ENCODE peak calls at places on chromosomes 12 and 14, in eight cellular contexts. N is HEK293T; H is HFF-Myc; P is T-helper 2 cell; O is cardiac fibroblast; E is EL; U is AG20443; V is activated CD8-positive, alpha-beta memory T cell treated with anti-CD3 and anti-CD28 coated beads, Interleukin-2, amount 50 U/mL, for 4 hours. I is an unnamed sample.

GRCh38 chr12:6792522-6793201 is 3.3 kb downstream of the CD4 start:
- DNase-seq in N (no peak), H (no peak), P (peak; percentile 36), O (peak; percentile 23), E (no peak), U (no peak), V (no peak), I (no peak)

GRCh38 chr14:75277000-75277795 is 1.4 kb upstream of the FOS start:
- DNase-seq in N (peak; percentile 71), H (no peak), P (peak; percentile 68), O (peak; percentile 96), E (peak; percentile 87), U (peak; percentile 92), V (peak; percentile 41), I (peak; percentile 94)

GRCh38 chr12:26143291-26143690 is 18.5 kb upstream of the BHLHE41 start:
- DNase-seq in N (no peak), H (no peak), P (no peak), O (no peak), E (no peak), U (no peak), V (no peak), I (no peak)

GRCh38 chr14:53391156-53391555 is 238.0 kb upstream of the DDHD1 start:
- DNase-seq in N (no peak), H (peak; percentile 84), P (no peak), O (peak; percentile 65), E (peak; percentile 81), U (peak; percentile 64), V (no peak), I (no peak)

GRCh38 chr12:1666215-1666614 is 24.7 kb upstream of the ADIPOR2 start:
- DNase-seq in N (no peak), H (no peak), P (no peak), O (no peak), E (no peak), U (no peak), V (no peak), I (no peak)

GRCh38 chr12:51932218-51933076 is 19.1 kb upstream of the ACVR1B start:
- DNase-seq in N (no peak), H (no peak), P (no peak), O (no peak), E (no peak), U (no peak), V (no peak), I (no peak)

GRCh38 chr14:105177082-105177481 is 4.0 kb downstream of the NUDT14 start:
- DNase-seq in N (no peak), H (no peak), P (no peak), O (no peak), E (no peak), U (no peak), V (no peak), I (no peak)

GRCh38 chr12:122309564-122310121 is 43.3 kb upstream of the VPS33A start:
- DNase-seq in N (no peak), H (no peak), P (no peak), O (no peak), E (no peak), U (no peak), V (no peak), I (no peak)

GRCh38 chr14:67269338-67270060 is 28.3 kb downstream of the PALS1 start:
- DNase-seq in N (no peak), H (no peak), P (no peak), O (peak; percentile 91), E (peak; percentile 64), U (peak; percentile 79), V (no peak), I (no peak)

GRCh38 chr12:5200276-5201087 is 156.8 kb downstream of the KCNA5 start:
- DNase-seq in N (peak; percentile 67), H (no peak), P (no peak), O (no peak), E (peak; percentile 41), U (peak; percentile 78), V (no peak), I (peak; percentile 78)

GRCh38 chr14:33127531-33127930 is 188.9 kb downstream of the NPAS3 start:
- DNase-seq in N (no peak), H (no peak), P (no peak), O (peak; percentile 3), E (peak; percentile 12), U (no peak), V (no peak), I (no peak)

GRCh38 chr12:32139064-32139421 is 32.4 kb downstream of the BICD1 start:
- DNase-seq in N (no peak), H (no peak), P (no peak), O (peak; percentile 62), E (peak; percentile 36), U (peak; percentile 34), V (peak; percentile 20), I (peak; percentile 76)

GRCh38 chr14:61222388-61222787 is 58.8 kb downstream of the TMEM30B start:
- DNase-seq in N (no peak), H (no peak), P (no peak), O (no peak), E (no peak), U (no peak), V (no peak), I (no peak)

GRCh38 chr14:97218713-97219355 is 421.7 kb downstream of the VRK1 start:
- DNase-seq in N (no peak), H (no peak), P (no peak), O (no peak), E (no peak), U (peak; percentile 14), V (peak; percentile 34), I (no peak)

GRCh38 chr12:121916719-121917118 is 1.7 kb upstream of the CFAP251 start:
- DNase-seq in N (no peak), H (no peak), P (no peak), O (peak; percentile 65), E (no peak), U (no peak), V (no peak), I (no peak)

GRCh38 chr12:124369055-124369900 is 74.4 kb downstream of the RFLNA start:
- DNase-seq in N (no peak), H (no peak), P (no peak), O (peak; percentile 98), E (peak; percentile 94), U (peak; percentile 95), V (no peak), I (peak; percentile 20)

GRCh38 chr14:21048638-21049037 is 6.5 kb downstream of the RNASE7 start:
- DNase-seq in N (no peak), H (no peak), P (no peak), O (peak; percentile 32), E (no peak), U (no peak), V (no peak), I (no peak)

GRCh38 chr14:54570651-54571415 is 3.9 kb downstream of the SAMD4A start:
- DNase-seq in N (no peak), H (no peak), P (no peak), O (peak; percentile 76), E (peak; percentile 88), U (peak; percentile 52), V (no peak), I (no peak)

GRCh38 chr12:68178184-68178583 is 18.6 kb upstream of the IFNG start:
- DNase-seq in N (no peak), H (no peak), P (no peak), O (no peak), E (no peak), U (no peak), V (no peak), I (no peak)

GRCh38 chr14:77980475-77981321 is 180.8 kb downstream of the ADCK1 start:
- DNase-seq in N (no peak), H (no peak), P (no peak), O (no peak), E (peak; percentile 3), U (no peak), V (no peak), I (peak; percentile 57)

GRCh38 chr12:112096667-112097066 is 11.9 kb downstream of the NAA25 start:
- DNase-seq in N (no peak), H (no peak), P (no peak), O (no peak), E (peak; percentile 86), U (peak; percentile 57), V (no peak), I (no peak)

GRCh38 chr12:83793616-83794015 is 1106.9 kb downstream of the TMTC2 start:
- DNase-seq in N (no peak), H (no peak), P (no peak), O (no peak), E (no peak), U (no peak), V (no peak), I (no peak)

GRCh38 chr14:102262894-102263462 is 42.0 kb downstream of the MOK start:
- DNase-seq in N (peak; percentile 23), H (no peak), P (no peak), O (peak; percentile 62), E (peak; percentile 65), U (no peak), V (no peak), I (no peak)